ENCODE peak calls at places on chromosomes 5 and 9, in ten cellular contexts. P is gastrocnemius medialis; V is naive thymus-derived CD8-positive, alpha-beta T cell; G is mesenchymal stem cell; M is NCI-H1417; K is kidney tubule cell; A is OCI-LY7; H is HL-60; Y is upper lobe of right lung; F is anterior cingulate cortex. Q is an unnamed sample.

GRCh38 chr5:35160486-35161116 is 69.7 kb downstream of the PRLR start:
- DNase-seq in P (no peak), V (no peak), M (no peak), Y (no peak), K (no peak), H (no peak), G (no peak), F (no peak), A (no peak), Q (no peak)

GRCh38 chr5:131649160-131649559 is 14.1 kb upstream of the RAPGEF6 start:
- DNase-seq in K (peak; percentile 37), A (no peak), V (no peak), M (no peak), F (no peak), G (no peak), P (no peak), Y (no peak), H (no peak), Q (no peak)

GRCh38 chr9:38405841-38406240 is 13.3 kb downstream of the ALDH1B1 start:
- DNase-seq in F (no peak), Y (no peak), V (no peak), G (no peak), K (peak; percentile 62), P (no peak), A (no peak), M (no peak), H (no peak), Q (no peak)

GRCh38 chr5:152113401-152113800 is 188.8 kb upstream of the GLRA1 start:
- DNase-seq in V (peak; percentile 20), G (no peak), K (no peak), F (no peak), Y (no peak), A (no peak), M (no peak), H (no peak), P (no peak), Q (no peak)

GRCh38 chr9:109346904-109347303 is 26.0 kb upstream of the EPB41L4B start:
- DNase-seq in G (no peak), K (no peak), F (no peak), A (no peak), Y (no peak), V (no peak), P (no peak), M (no peak), H (no peak), Q (no peak)

GRCh38 chr9:93122721-93123221 is 11.3 kb downstream of the NINJ1 start:
- DNase-seq in K (no peak), F (no peak), V (no peak), P (peak; percentile 19), G (no peak), Y (peak; percentile 57), H (no peak), A (no peak), M (no peak), Q (no peak)

GRCh38 chr5:131252824-131253171 is 11.1 kb upstream of the CDC42SE2 start:
- DNase-seq in K (no peak), P (peak; percentile 53), G (no peak), V (peak; percentile 82), A (peak; percentile 91), H (peak; percentile 80), Y (peak; percentile 68), M (no peak), F (no peak), Q (peak; percentile 95)

GRCh38 chr9:128552744-128553221 is 396 bp downstream of the SPTAN1 start:
- DNase-seq in M (peak; percentile 33), G (no peak), F (no peak), Y (peak; percentile 85), K (peak; percentile 45), P (peak; percentile 15), A (peak; percentile 68), V (no peak), H (peak; percentile 45), Q (peak; percentile 31)

GRCh38 chr5:39757121-39757520 is 332.3 kb upstream of the DAB2 start:
- DNase-seq in K (no peak), G (peak; percentile 64), F (no peak), P (no peak), M (no peak), H (no peak), Y (no peak), A (no peak), V (no peak), Q (no peak)

GRCh38 chr5:65334077-65334476 is 147.6 kb downstream of the ADAMTS6 start:
- DNase-seq in F (no peak), V (no peak), K (peak; percentile 55), A (no peak), H (no peak), M (peak; percentile 95), Y (no peak), G (no peak), P (no peak), Q (no peak)

GRCh38 chr9:109444771-109445320 is 53.3 kb downstream of the PTPN3 start:
- DNase-seq in K (peak; percentile 35), H (no peak), G (no peak), A (no peak), M (no peak), F (no peak), Y (no peak), V (no peak), P (no peak), Q (no peak)

GRCh38 chr5:158451203-158451982 is 592.4 kb upstream of the CLINT1 start:
- DNase-seq in K (peak; percentile 81), M (no peak), F (no peak), G (no peak), A (no peak), V (no peak), P (peak; percentile 64), Y (no peak), H (no peak), Q (no peak)

GRCh38 chr5:74360535-74361210 is 279.9 kb downstream of the ENC1 start:
- DNase-seq in H (no peak), F (no peak), V (no peak), P (no peak), G (no peak), M (no peak), K (no peak), A (no peak), Y (no peak), Q (no peak)

GRCh38 chr5:27472875-27473274 is 434.5 kb upstream of the CDH9 start:
- DNase-seq in Y (no peak), V (no peak), P (no peak), H (no peak), F (no peak), M (no peak), A (no peak), K (no peak), G (peak; percentile 70), Q (no peak)

GRCh38 chr5:90135979-90136378 is 273.6 kb downstream of the CETN3 start:
- DNase-seq in G (no peak), K (no peak), H (no peak), A (peak; percentile 1), P (no peak), Y (no peak), F (no peak), V (no peak), M (peak; percentile 9), Q (no peak)

GRCh38 chr9:132989414-132989996 is 11.0 kb downstream of the GFI1B start:
- DNase-seq in Y (no peak), H (no peak), M (no peak), V (no peak), F (no peak), P (no peak), G (no peak), K (no peak), A (no peak), Q (no peak)

Q was measured in MM.1S.